ENCODE peak calls at places on chromosomes 1 and 21, in five cellular contexts. X is iPS-NIHi11, G is foreskin fibroblast, U is nephron progenitor cell, D is ELR. F is an unnamed sample.
A peak's percentile ranks its signal among the peaks of the same experiment; 100 is the strongest.

GRCh38 chr1:156153362-156153761 is at the start of gene SEMA4A:
- DNase-seq in U (no peak), X (peak; percentile 73), D (no peak), G (no peak), F (peak; percentile 81)

GRCh38 chr21:38121888-38122705 is 134.7 kb upstream of the KCNJ15 start:
- DNase-seq in X (no peak), G (no peak), U (no peak), D (peak; percentile 3), F (no peak)

GRCh38 chr1:225882699-225883615 is 777 bp upstream of the TMEM63A start:
- DNase-seq in U (peak; percentile 59), G (peak; percentile 73), X (peak; percentile 68), D (peak; percentile 69), F (peak; percentile 71)

GRCh38 chr1:113811353-113811887 is 856 bp downstream of the RSBN1 start:
- DNase-seq in D (peak; percentile 48), G (peak; percentile 41), U (peak; percentile 30), X (peak; percentile 31), F (peak; percentile 65)

GRCh38 chr1:41586230-41586629 is 101.7 kb upstream of the EDN2 start:
- DNase-seq in G (no peak), X (no peak), D (no peak), U (no peak), F (no peak)

GRCh38 chr21:31874817-31875216 is 2.0 kb downstream of the HUNK start:
- DNase-seq in G (no peak), U (peak; percentile 49), D (no peak), X (peak; percentile 26), F (peak; percentile 75)

GRCh38 chr1:212613440-212614335 is 5.1 kb downstream of the ATF3 start:
- DNase-seq in X (no peak), U (no peak), D (peak; percentile 74), G (peak; percentile 58), F (no peak)

GRCh38 chr1:89910780-89911179 is 84.1 kb upstream of the ZNF326 start:
- DNase-seq in D (peak; percentile 97), U (no peak), G (peak; percentile 59), X (peak; percentile 84), F (peak; percentile 80)

GRCh38 chr1:178055093-178055492 is 38.8 kb upstream of the RASAL2 start:
- DNase-seq in G (peak; percentile 57), X (peak; percentile 51), U (peak; percentile 29), D (peak; percentile 62), F (no peak)

GRCh38 chr1:203140743-203141520 is 13.4 kb downstream of the ADORA1 start:
- DNase-seq in X (no peak), U (no peak), G (no peak), D (no peak), F (no peak)